ENCODE peak calls at places on chromosomes 4 and X, in four cellular contexts. X, B, H and Z are unnamed samples. For H3K4me1, the result is how much of the 10 kb centered on the place peaks cover.

GRCh38 chrX:39939678-39940077 is 158.1 kb downstream of the BCOR start:
- DNase-seq in X (no peak), B (no peak), H (no peak), Z (no peak)

GRCh38 chrX:68261060-68261672 is 172.1 kb downstream of the OPHN1 start:
- DNase-seq in X (peak), B (no peak), H (peak), Z (peak)

GRCh38 chr4:183098080-183098722 is 856 bp upstream of the WWC2 start:
- DNase-seq in X (peak), B (peak), H (peak), Z (peak)

GRCh38 chr4:151887816-151888180 is 127.0 kb upstream of the GATB start:
- DNase-seq in X (no peak), B (no peak), H (no peak), Z (no peak)

GRCh38 chrX:127908369-127908768 is 143.8 kb downstream of the ACTRT1 start:
- DNase-seq in X (no peak), B (no peak), H (no peak), Z (no peak)

GRCh38 chr4:186946140-186946539 is 222.5 kb upstream of the FAT1 start:
- DNase-seq in X (no peak), B (no peak), H (no peak), Z (no peak)

GRCh38 chrX:63680423-63680822 is 104.6 kb downstream of the ARHGEF9 start:
- DNase-seq in X (no peak), B (no peak), H (no peak), Z (no peak)

GRCh38 chr4:75561789-75562188 is 5.9 kb downstream of the ODAPH start:
- DNase-seq in X (no peak), B (no peak), H (peak), Z (peak)

GRCh38 chr4:89587364-89587763 is 249.6 kb downstream of the SNCA start:
- DNase-seq in X (no peak), B (no peak), H (no peak), Z (no peak)

GRCh38 chr4:155271557-155271956 is 63.1 kb downstream of the NPY2R start:
- DNase-seq in X (no peak), B (no peak), H (no peak), Z (peak)

GRCh38 chrX:12329476-12329875 is 191.2 kb downstream of the FRMPD4 start:
- DNase-seq in X (no peak), B (no peak), H (no peak), Z (peak)

GRCh38 chrX:46376246-46376885 is 168.9 kb downstream of the ZNF674 start:
- DNase-seq in X (no peak), B (no peak), H (peak), Z (peak)

GRCh38 chr4:152999376-153000067 is 63.4 kb downstream of the FHDC1 start:
- DNase-seq in X (no peak), B (no peak), H (no peak), Z (no peak)

GRCh38 chr4:112898357-112899141 is 150.9 kb upstream of the ANK2 start:
- DNase-seq in X (no peak), B (no peak), H (no peak), Z (no peak)
- H3K27ac ChIP-seq in X (peak), B (no peak), H (no peak), Z (no peak)

GRCh38 chrX:30521440-30522182 is 56.0 kb downstream of the TASL start:
- DNase-seq in X (no peak), B (no peak), H (peak), Z (peak)
- H3K4me3 ChIP-seq in X (no peak), B (no peak), H (no peak), Z (no peak)

DNA sequence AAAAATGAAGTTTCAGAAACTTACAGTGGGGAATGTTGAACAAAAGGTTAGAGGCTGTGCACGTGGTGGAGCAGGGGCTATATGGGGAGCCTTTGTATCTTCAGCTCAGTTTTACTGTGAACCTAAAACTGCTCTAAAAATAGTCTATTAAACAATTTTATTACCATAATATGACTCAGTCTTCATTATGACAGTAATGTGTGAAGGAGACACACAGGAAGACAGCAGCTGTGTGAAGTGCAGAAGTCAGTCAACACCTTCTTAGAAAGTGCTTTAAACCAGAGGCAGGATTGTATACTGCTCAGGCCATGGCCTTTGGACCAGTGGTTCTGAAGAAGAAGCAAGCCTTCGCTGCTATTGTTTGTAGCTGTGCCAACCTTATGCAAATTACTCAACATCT is 89.7 kb downstream of the ARHGAP10 start:
- DNase-seq in X (no peak), B (no peak), H (no peak), Z (no peak)
- H3K4me1 ChIP-seq in X (under half), B (under half), H (under half), Z (under half)

DNA sequence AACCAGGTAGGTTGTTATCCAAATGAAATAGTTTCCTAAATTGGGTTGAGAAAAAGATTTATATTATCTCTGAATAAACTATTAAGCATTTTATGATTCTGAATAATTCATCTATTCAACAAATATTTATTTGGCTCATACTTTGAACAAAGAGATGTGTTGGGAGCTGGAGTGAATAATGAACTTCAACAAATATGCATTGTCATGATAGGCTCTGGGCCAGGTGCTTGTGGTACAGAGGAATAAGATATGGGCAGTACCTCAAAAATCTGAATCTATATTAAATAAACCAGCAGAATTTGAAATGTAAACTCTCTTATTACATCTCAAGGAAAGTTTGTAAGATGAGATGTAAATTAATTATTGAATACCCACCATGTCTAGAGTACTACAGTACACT is 75.7 kb upstream of the DCLK2 start:
- DNase-seq in X (no peak), B (no peak), H (peak), Z (no peak)
- H3K27ac ChIP-seq in X (peak), B (no peak), H (no peak), Z (no peak)

GRCh38 chr4:173537628-173538147 is 7.7 kb upstream of the HAND2 start:
- DNase-seq in X (peak), B (no peak), H (no peak), Z (no peak)
- H3K4me3 ChIP-seq in X (peak), B (no peak), H (no peak), Z (peak)

DNA sequence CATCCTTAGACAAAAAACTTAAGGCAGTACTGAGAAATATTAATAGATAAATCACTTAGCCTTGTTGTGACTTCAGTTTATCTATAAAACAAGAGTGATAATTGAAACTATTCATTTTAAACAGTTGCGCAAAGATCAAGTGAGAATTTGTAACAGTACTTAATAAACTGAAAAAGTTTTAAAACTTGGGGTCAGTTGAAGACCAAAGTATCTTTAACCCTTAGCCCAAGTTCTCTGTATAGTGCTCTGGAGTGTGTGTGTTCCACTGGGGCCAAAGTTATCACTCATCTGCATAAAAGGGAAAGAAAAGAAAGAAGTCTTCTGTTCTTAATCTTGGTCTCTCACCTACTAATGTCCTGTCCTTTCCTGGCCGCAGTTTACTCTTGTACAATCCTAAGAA is 11.3 kb downstream of the SMIM14 start:
- DNase-seq in X (no peak), B (no peak), H (no peak), Z (no peak)
- H3K4me1 ChIP-seq in X (under half), B (under half), H (under half), Z (under half)

GRCh38 chr4:4672397-4672796 is 130.5 kb upstream of the STX18 start:
- DNase-seq in X (peak), B (no peak), H (no peak), Z (no peak)

GRCh38 chr4:4670869-4671268 is 129.0 kb upstream of the STX18 start:
- DNase-seq in X (no peak), B (no peak), H (no peak), Z (no peak)

GRCh38 chr4:4673070-4673469 is 131.2 kb upstream of the STX18 start:
- DNase-seq in X (peak), B (peak), H (no peak), Z (peak)

GRCh38 chr4:4675051-4675581 is 133.3 kb upstream of the STX18 start:
- DNase-seq in X (peak), B (no peak), H (no peak), Z (no peak)

DNA sequence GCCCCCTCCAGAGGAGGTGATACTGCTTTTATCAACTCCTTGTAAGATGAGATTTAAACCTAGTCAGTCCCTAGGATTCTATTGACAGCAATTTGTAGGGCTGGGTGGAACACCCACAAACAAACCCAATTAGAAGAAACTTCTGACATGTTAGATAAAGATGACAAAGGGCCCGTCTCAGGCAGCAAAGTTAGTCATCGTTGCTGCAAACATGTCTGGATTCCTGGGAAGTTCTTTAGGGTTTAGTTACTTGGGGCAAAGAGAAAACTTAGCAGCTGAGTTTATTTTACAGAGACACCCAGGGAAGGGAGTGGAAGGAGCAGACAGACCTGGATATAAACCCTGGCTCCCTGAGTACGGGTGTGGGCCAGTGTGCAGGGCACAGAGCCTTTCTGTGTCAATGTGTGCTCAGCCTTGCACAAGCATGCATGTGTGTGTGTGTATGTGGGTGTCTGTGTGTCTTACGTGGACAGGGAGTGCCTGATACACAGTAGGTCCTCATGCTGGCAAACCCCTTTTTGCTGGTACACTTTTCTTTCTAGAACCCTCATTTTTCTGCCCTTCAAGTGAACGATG is 130.0 kb upstream of the STX18 start:
- DNase-seq in X (no peak), B (no peak), H (peak), Z (no peak)
- H3K27ac ChIP-seq in X (no peak), B (no peak), H (no peak), Z (no peak)